ENCODE peak calls at places on chromosomes 6 and 20, in seven cellular contexts. X is GM20000; B is CD4-positive, alpha-beta T cell; C is hepatocyte; E is A549; G is mucosa of descending colon; R is IMR-90. W is an unnamed sample.

GRCh38 chr6:112409311-112409710 is 62.2 kb downstream of the RFPL4B start:
- DNase-seq in X (no peak), B (no peak), C (no peak), E (no peak), G (no peak), R (peak; percentile 12), W (no peak)

GRCh38 chr6:65623569-65623968 is 83.5 kb downstream of the EYS start:
- DNase-seq in X (no peak), B (no peak), C (no peak), E (peak; percentile 39), G (no peak), R (no peak), W (no peak)

GRCh38 chr6:131172237-131172636 is 37.0 kb downstream of the AKAP7 start:
- DNase-seq in X (no peak), B (no peak), C (no peak), E (no peak), G (no peak), R (peak; percentile 57), W (no peak)

GRCh38 chr20:3227511-3227910 is 11.5 kb downstream of the SLC4A11 start:
- DNase-seq in X (no peak), B (no peak), C (no peak), E (no peak), G (no peak), R (no peak), W (no peak)

GRCh38 chr6:81169166-81169565 is 583.3 kb downstream of the TENT5A start:
- DNase-seq in X (no peak), B (no peak), C (no peak), E (no peak), G (no peak), R (no peak), W (no peak)

GRCh38 chr20:19943021-19943659 is 74.0 kb upstream of the NAA20 start:
- DNase-seq in X (no peak), B (no peak), C (no peak), E (no peak), G (no peak), R (no peak), W (no peak)

GRCh38 chr20:12241065-12241464 is 323.4 kb downstream of the BTBD3 start:
- DNase-seq in X (no peak), B (no peak), C (no peak), E (no peak), G (no peak), R (no peak), W (no peak)

GRCh38 chr6:317068-317451 is 24.8 kb downstream of the DUSP22 start:
- DNase-seq in X (no peak), B (no peak), C (no peak), E (no peak), G (peak; percentile 70), R (no peak), W (no peak)

GRCh38 chr6:137240168-137240567 is 21.0 kb upstream of the IFNGR1 start:
- DNase-seq in X (no peak), B (no peak), C (peak; percentile 53), E (no peak), G (peak; percentile 64), R (peak; percentile 83), W (no peak)

GRCh38 chr6:34630040-34630439 is 66.5 kb downstream of the ILRUN start:
- DNase-seq in X (no peak), B (no peak), C (peak; percentile 24), E (peak; percentile 76), G (no peak), R (peak; percentile 98), W (no peak)

GRCh38 chr6:45375449-45375848 is 2.3 kb downstream of the SUPT3H start:
- DNase-seq in X (no peak), B (no peak), C (no peak), E (no peak), G (no peak), R (no peak), W (no peak)

GRCh38 chr6:134093007-134093573 is 40.7 kb upstream of the SLC2A12 start:
- DNase-seq in X (no peak), B (no peak), C (no peak), E (no peak), G (no peak), R (no peak), W (no peak)

GRCh38 chr20:40657526-40657925 is 31.5 kb downstream of the MAFB start:
- DNase-seq in X (no peak), B (no peak), C (no peak), E (no peak), G (no peak), R (no peak), W (no peak)

GRCh38 chr6:82573200-82573972 is 209.8 kb downstream of the TPBG start:
- DNase-seq in X (no peak), B (no peak), C (no peak), E (no peak), G (no peak), R (no peak), W (no peak)

GRCh38 chr20:35929301-35929700 is 25.0 kb downstream of the SCAND1 start:
- DNase-seq in X (no peak), B (no peak), C (no peak), E (no peak), G (no peak), R (no peak), W (no peak)

GRCh38 chr6:56889492-56889891 is 65.4 kb upstream of the BEND6 start:
- DNase-seq in X (no peak), B (no peak), C (no peak), E (no peak), G (no peak), R (no peak), W (no peak)

GRCh38 chr6:56890066-56890465 is 64.8 kb upstream of the BEND6 start:
- DNase-seq in X (no peak), B (no peak), C (no peak), E (no peak), G (no peak), R (no peak), W (no peak)

GRCh38 chr6:56890683-56891429 is 64.1 kb upstream of the BEND6 start:
- DNase-seq in X (peak; percentile 86), B (no peak), C (peak; percentile 30), E (peak; percentile 80), G (no peak), R (peak; percentile 97), W (no peak)

GRCh38 chr6:56888687-56889086 is 66.2 kb upstream of the BEND6 start:
- DNase-seq in X (no peak), B (no peak), C (no peak), E (no peak), G (no peak), R (no peak), W (no peak)

DNA sequence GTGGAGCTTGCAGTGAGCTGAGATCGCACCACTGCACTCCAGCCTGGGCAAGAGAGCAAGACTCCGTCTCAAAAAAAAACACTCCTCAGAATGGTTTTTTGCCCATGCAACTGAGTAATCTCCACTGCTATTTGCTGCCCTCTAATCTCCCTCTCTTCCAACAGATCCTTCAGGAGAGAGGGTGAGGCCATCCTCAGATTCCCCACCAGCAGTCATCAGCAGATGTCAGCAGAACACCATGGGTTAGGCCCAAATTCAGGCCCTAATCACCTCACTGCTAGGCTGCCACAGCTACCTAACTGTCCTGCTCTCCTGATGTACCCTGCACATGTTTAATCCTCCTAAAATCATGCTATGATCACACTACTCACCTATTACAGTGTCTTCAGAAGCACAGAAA is 63.2 kb upstream of the BEND6 start:
- DNase-seq in X (peak; percentile 39), B (no peak), C (no peak), E (peak; percentile 60), G (no peak), R (peak; percentile 52), W (no peak)
- TF ChIP-seq CTCF in X (no peak), B (no peak), C (no peak), E (no peak), G (no peak), R (peak; percentile 34), W (no peak)

GRCh38 chr6:169454204-169454871 is 200.7 kb upstream of the THBS2 start:
- DNase-seq in X (no peak), B (no peak), C (peak; percentile 63), E (no peak), G (no peak), R (peak; percentile 94), W (no peak)
- TF ChIP-seq CTCF in X (no peak), B (no peak), C (peak; percentile 13), E (no peak), G (no peak), R (peak; percentile 2), W (no peak)

DNA sequence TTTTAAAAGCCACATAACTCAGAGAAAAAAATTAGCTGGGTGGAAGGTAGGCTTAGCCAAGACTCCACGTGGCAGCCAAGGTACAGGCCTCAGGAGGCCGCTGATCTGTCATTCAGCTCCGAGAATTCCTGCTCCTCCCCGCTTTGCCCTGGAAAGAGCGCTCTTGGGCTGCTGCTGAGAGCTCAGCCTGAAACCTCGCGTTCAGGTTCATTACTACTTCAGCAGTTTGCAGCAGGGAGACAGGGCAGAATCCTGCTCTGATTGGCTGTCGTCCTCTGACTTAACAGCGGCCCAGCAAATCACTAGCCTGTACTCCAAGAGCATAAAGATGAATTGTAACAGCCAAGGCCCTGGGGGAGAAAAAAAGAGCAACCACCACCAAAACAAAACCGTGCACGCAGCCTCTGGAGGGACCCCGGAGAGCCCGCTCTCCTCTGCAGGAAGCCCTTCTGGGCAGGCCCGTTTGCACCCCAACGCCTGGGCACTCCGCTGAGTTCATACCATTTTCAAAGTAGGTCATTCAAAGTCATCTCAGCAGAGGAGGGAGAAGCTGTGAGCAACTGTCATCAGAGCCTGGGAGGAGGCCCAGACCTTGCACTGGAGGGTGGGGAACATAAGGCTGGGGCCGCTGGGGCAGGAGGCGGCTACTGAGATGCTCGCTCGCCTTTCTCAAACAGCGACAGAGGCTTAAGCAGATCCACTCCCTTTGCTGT is 42.2 kb upstream of the ATXN1 start:
- DNase-seq in X (no peak), B (no peak), C (peak; percentile 81), E (no peak), G (no peak), R (peak; percentile 82), W (peak; percentile 29)
- TF ChIP-seq CTCF in X (no peak), B (no peak), C (peak; percentile 19), E (no peak), G (no peak), R (no peak), W (no peak)

GRCh38 chr6:147874322-147874721 is 365.8 kb downstream of the SAMD5 start:
- DNase-seq in X (no peak), B (no peak), C (no peak), E (no peak), G (no peak), R (no peak), W (no peak)
- TF ChIP-seq CTCF in X (no peak), B (no peak), C (no peak), E (no peak), G (no peak), R (no peak), W (no peak)

DNA sequence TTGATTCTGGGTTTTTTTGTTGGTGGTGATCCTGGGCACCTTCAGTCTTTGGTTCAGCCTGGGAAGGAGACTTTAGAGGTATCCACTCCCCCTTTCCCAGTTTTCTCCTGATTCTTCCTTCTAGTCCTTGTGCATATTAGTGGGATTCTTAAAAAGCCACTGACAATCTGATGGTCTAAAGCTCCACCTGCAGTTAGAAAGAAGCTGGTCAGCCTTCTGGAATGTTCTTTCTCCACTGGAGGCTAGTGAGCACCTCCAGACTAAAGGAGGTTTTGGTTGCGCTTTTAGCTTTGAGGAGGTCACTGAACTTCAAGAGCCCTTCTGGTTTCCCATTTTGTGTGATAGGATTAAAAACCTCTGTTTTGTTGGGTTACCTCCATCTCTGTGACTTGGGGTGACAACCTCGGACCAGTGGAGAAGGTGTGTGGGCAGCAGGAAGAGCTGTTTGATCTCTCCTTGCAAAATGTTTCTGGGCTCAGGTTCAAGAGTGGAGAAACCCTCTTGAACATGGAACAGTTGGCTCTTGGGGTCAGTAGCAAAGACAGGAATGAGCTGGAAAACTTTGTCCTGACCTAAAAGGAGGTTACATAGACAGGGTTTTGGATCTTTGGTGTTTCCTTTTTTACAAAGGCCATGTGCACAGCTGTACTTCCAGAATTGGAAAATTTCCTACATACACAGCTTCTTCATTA is 29.0 kb downstream of the JARID2 start:
- DNase-seq in X (no peak), B (no peak), C (no peak), E (no peak), G (no peak), R (peak; percentile 47), W (no peak)
- TF ChIP-seq CTCF in X (no peak), B (no peak), C (peak; percentile 7), E (no peak), G (no peak), R (peak; percentile 33), W (no peak)